ENCODE peak calls at places on chromosome X, in six cellular contexts. V, K, C, X, U and H are unnamed samples.

GRCh38 chrX:16664626-16665025 is 14.7 kb downstream of the S100G start:
- DNase-seq in C (no peak), X (no peak), U (no peak), K (no peak), V (no peak), H (no peak)

GRCh38 chrX:56788717-56789122 is 59.7 kb downstream of the NBDY start:
- DNase-seq in C (no peak), U (no peak), K (peak), X (peak), V (peak), H (peak)

GRCh38 chrX:1481636-1482529 is 29.2 kb upstream of the ASMTL start:
- DNase-seq in U (peak), C (peak), V (peak), K (no peak), X (peak), H (peak)

GRCh38 chrX:150870059-150870458 is 28.4 kb downstream of the CD99L2 start:
- DNase-seq in K (no peak), U (no peak), C (no peak), V (no peak), X (no peak), H (no peak)

GRCh38 chrX:96834137-96834536 is 49.6 kb upstream of the RPA4 start:
- DNase-seq in X (no peak), U (no peak), K (no peak), C (no peak), V (no peak), H (no peak)

GRCh38 chrX:790780-791360 is 160.3 kb downstream of the SHOX start:
- DNase-seq in U (no peak), X (no peak), C (no peak), V (no peak), K (no peak), H (no peak)

GRCh38 chrX:120310861-120311631 is at the start of gene TMEM255A:
- DNase-seq in C (no peak), X (no peak), K (peak), V (no peak), U (no peak), H (no peak)

GRCh38 chrX:129996120-129996519 is 13.7 kb downstream of the BCORL1 start:
- DNase-seq in C (no peak), U (peak), X (peak), K (no peak), V (peak), H (no peak)

GRCh38 chrX:119075271-119075670 is 2.5 kb downstream of the CT47C1 start:
- DNase-seq in X (no peak), C (no peak), K (no peak), V (no peak), U (no peak), H (no peak)

GRCh38 chrX:18696653-18697052 is 10.8 kb upstream of the PPEF1 start:
- DNase-seq in C (no peak), K (no peak), U (no peak), V (no peak), X (no peak), H (no peak)

GRCh38 chrX:2299871-2300270 is 200.9 kb downstream of the DHRSX start:
- DNase-seq in C (no peak), K (no peak), X (no peak), V (peak), U (no peak), H (no peak)

GRCh38 chrX:97132654-97133415 is 249.1 kb downstream of the RPA4 start:
- DNase-seq in X (no peak), V (no peak), U (no peak), C (no peak), K (no peak), H (no peak)

GRCh38 chrX:148134578-148134977 is 153.4 kb downstream of the FMR1NB start:
- DNase-seq in U (no peak), C (no peak), V (no peak), X (no peak), K (no peak), H (no peak)

GRCh38 chrX:129606918-129607317 is 47.8 kb downstream of the APLN start:
- DNase-seq in V (peak), X (peak), U (peak), C (peak), K (peak), H (peak)

GRCh38 chrX:120463241-120463640 is 5.9 kb downstream of the LAMP2 start:
- DNase-seq in C (no peak), X (peak), V (peak), K (no peak), U (no peak), H (no peak)

GRCh38 chrX:71515039-71515398 is 17.9 kb upstream of the OGT start:
- DNase-seq in U (no peak), V (peak), C (no peak), K (no peak), X (peak), H (no peak)

GRCh38 chrX:20686256-20686655 is 419.5 kb upstream of the RPS6KA3 start:
- DNase-seq in C (no peak), V (no peak), X (no peak), U (no peak), K (no peak), H (no peak)

GRCh38 chrX:120575379-120576114 is 14.8 kb upstream of the CUL4B start:
- DNase-seq in U (no peak), V (no peak), K (no peak), C (no peak), X (no peak), H (no peak)

GRCh38 chrX:11197671-11198070 is 86.5 kb downstream of the HCCS start:
- DNase-seq in K (no peak), X (no peak), U (no peak), V (no peak), C (no peak), H (no peak)

GRCh38 chrX:123424546-123424945 is 240.5 kb downstream of the GRIA3 start:
- DNase-seq in V (peak), K (no peak), X (peak), C (no peak), U (no peak), H (no peak)

GRCh38 chrX:12981880-12982279 is 7.0 kb downstream of the TMSB4X start:
- DNase-seq in K (no peak), X (no peak), U (no peak), V (no peak), C (no peak), H (no peak)

GRCh38 chrX:10401239-10401638 is 219.1 kb downstream of the MID1 start:
- DNase-seq in X (peak), U (no peak), V (no peak), K (no peak), C (no peak), H (no peak)